ENCODE peak calls at places on chromosomes 11 and 22, in seven cellular contexts. Q is astrocyte, Y is HCT116, X is fibroblast of lung, I is keratinocyte, U is K562, Z is MM.1S. W is an unnamed sample.

GRCh38 chr11:67581469-67581868 is 2.1 kb upstream of the GSTP1 start:
- DNase-seq in U (no peak), X (no peak), Z (no peak), Y (no peak), Q (no peak), I (no peak), W (peak)

GRCh38 chr11:12454782-12455181 is 77.4 kb downstream of the PARVA start:
- DNase-seq in X (peak), Z (no peak), U (no peak), Q (no peak), I (no peak), Y (no peak), W (no peak)

GRCh38 chr22:19059481-19060278 is 62.5 kb downstream of the DGCR2 start:
- DNase-seq in Y (no peak), I (no peak), U (no peak), Q (no peak), Z (no peak), X (no peak), W (no peak)

GRCh38 chr11:131658414-131658813 is 288.0 kb downstream of the NTM start:
- DNase-seq in X (no peak), I (no peak), Y (no peak), U (no peak), Q (peak), Z (no peak), W (no peak)

GRCh38 chr11:122910775-122911174 is 28.2 kb downstream of the JHY start:
- DNase-seq in Q (peak), I (no peak), Z (no peak), X (peak), U (no peak), Y (peak), W (peak)

GRCh38 chr11:12245549-12245986 is 131.8 kb upstream of the PARVA start:
- DNase-seq in Z (peak), U (peak), I (no peak), Q (no peak), Y (no peak), X (peak), W (no peak)

GRCh38 chr11:94129505-94130335 is 1.1 kb downstream of the PANX1 start:
- DNase-seq in I (no peak), Z (no peak), Q (no peak), Y (peak), X (peak), U (no peak), W (peak)

GRCh38 chr11:57556041-57556440 is 11.4 kb downstream of the UBE2L6 start:
- DNase-seq in U (peak), I (no peak), X (no peak), Z (no peak), Y (no peak), Q (no peak), W (no peak)

GRCh38 chr22:25567305-25567704 is 2.8 kb downstream of the GRK3 start:
- DNase-seq in Y (no peak), I (no peak), Q (no peak), U (no peak), Z (no peak), X (no peak), W (no peak)

GRCh38 chr22:25564320-25564978 is at the start of gene GRK3:
- DNase-seq in Z (peak), Y (peak), U (peak), I (peak), X (peak), Q (peak), W (peak)

GRCh38 chr22:25566812-25567211 is 2.3 kb downstream of the GRK3 start:
- DNase-seq in Z (no peak), I (no peak), U (no peak), Y (no peak), X (no peak), Q (no peak), W (no peak)

GRCh38 chr22:25563757-25564319 is 637 bp upstream of the GRK3 start:
- DNase-seq in I (no peak), U (no peak), X (no peak), Z (no peak), Q (no peak), Y (no peak), W (peak)

GRCh38 chr22:25564979-25565677 is 653 bp downstream of the GRK3 start:
- DNase-seq in X (no peak), Z (no peak), Q (no peak), Y (no peak), U (peak), I (no peak), W (peak)
- TF ChIP-seq EZH2 in X (peak), Z (no peak), Q (peak), Y (no peak), U (no peak), I (no peak), W (no peak)

DNA sequence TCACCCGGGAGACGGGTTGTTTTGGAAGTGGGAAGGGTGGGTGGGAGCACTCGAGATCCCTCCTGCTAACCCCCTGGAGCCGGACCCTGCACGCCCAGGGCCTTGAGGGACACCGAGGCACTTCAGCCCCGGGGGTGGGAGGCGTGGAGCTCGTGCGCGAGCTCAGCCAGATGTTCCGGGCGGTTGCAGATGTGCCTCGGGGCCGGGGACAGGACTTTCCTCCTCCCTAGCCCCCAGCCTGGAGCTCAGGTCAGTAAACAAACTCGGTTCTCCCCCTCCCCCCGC is 3.3 kb upstream of the WNT11 start:
- DNase-seq in Y (no peak), I (no peak), U (no peak), Q (no peak), X (no peak), Z (peak), W (no peak)
- TF ChIP-seq EZH2 in Y (no peak), I (peak), U (no peak), Q (no peak), X (no peak), Z (no peak), W (peak)

GRCh38 chr11:1571760-1572199 is 291 bp downstream of the DUSP8 start:
- DNase-seq in I (no peak), Y (no peak), X (no peak), U (no peak), Z (no peak), Q (no peak), W (no peak)

GRCh38 chr11:1570531-1570895 is 1.6 kb downstream of the DUSP8 start:
- DNase-seq in I (no peak), X (no peak), Q (no peak), Y (no peak), U (no peak), Z (no peak), W (no peak)

GRCh38 chr11:1570001-1570453 is 2.0 kb downstream of the DUSP8 start:
- DNase-seq in U (no peak), Z (no peak), Y (no peak), X (no peak), Q (no peak), I (no peak), W (peak)

GRCh38 chr11:1572200-1573076 is at the start of gene DUSP8:
- DNase-seq in Y (peak), I (peak), Q (peak), X (peak), U (peak), Z (peak), W (peak)

GRCh38 chr11:1570896-1571759 is 943 bp downstream of the DUSP8 start:
- DNase-seq in Q (no peak), U (no peak), I (no peak), Y (no peak), Z (no peak), X (no peak), W (peak)
- TF ChIP-seq EZH2 in Q (no peak), U (no peak), I (peak), Y (no peak), Z (no peak), X (peak), W (no peak)

GRCh38 chr11:95584589-95584988 is 205.0 kb downstream of the FAM76B start:
- DNase-seq in Y (no peak), Z (no peak), I (no peak), Q (no peak), X (no peak), U (no peak), W (no peak)
- TF ChIP-seq EZH2 in Y (no peak), Z (no peak), I (no peak), Q (no peak), X (no peak), U (no peak), W (no peak)

DNA sequence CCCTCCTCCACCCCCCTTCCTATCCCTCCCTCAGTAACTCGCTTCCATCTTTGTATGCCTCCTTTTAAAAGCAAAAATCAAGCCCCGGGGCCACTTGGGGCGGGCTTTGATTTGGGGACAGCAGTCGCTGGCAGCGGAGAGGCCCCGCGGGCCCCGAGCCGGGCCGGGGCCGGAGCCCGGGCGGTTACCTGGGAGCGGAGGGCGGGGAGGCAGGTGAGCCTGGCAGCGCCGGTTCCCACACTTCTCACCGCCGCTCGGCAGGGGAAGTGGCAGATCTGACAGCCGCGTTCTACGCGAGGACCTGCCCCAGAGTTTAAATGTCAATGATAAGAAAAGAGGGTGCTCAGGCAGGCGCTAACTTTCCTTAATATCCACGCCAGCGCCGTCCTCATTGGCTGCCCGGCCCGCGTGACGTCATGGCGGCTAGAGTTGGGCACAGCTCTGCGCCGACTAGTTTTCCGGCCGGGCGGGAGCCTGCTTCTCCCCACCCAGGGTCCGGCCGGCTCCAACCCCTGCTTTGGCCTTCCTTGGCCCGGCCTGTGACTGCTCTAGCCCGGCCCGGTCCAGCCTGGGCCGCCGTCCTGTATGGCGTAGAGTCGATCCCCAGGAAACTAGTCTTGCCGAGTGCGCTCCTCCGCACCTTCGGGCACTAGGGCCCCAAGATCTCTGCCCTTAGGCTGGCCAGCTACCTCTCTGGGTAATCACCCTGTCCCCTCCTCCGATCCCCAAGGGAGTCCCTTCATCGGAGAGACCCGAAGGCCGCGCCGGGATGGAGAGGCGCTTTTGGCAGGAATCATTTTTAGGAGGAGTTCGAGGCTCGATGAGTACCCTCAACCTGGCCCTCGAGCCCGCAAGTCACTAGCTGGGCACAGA is 6.7 kb upstream of the PAX6 start:
- DNase-seq in Q (no peak), U (no peak), I (no peak), Z (no peak), X (no peak), Y (no peak), W (no peak)
- TF ChIP-seq EZH2 in Q (no peak), U (no peak), I (peak), Z (no peak), X (peak), Y (no peak), W (peak)